ENCODE peak calls at places on chromosomes 16 and 17, in nine cellular contexts. One of them, this sample, is unnamed.
A peak's percentile ranks its signal among the peaks of the same experiment; 100 is the strongest.

GRCh38 chr17:36918260-36918691 is 19.0 kb upstream of the LHX1 start:
- DNase-seq in GM12864: no peak
- DNase-seq in NCI-H1417 treated with DMSO at 0.1 percent for 48 hours: no peak
- DNase-seq in Kasumi-1: no peak
- DNase-seq in Ammon's horn: no peak
- DNase-seq in left ventricle myocardium superior: no peak
- DNase-seq in GM12891: no peak
- DNase-seq in activated CD8-positive, alpha-beta memory T cell treated with anti-CD3 and anti-CD28 coated beads for 1 hour: no peak
- DNase-seq in iris pigment epithelial cell: peak; percentile 54
- DNase-seq in this sample: no peak

GRCh38 chr16:27473101-27473900 is 71.3 kb downstream of the IL21R start:
- DNase-seq in GM12864: no peak
- DNase-seq in NCI-H1417 treated with DMSO at 0.1 percent for 48 hours: no peak
- DNase-seq in Kasumi-1: no peak
- DNase-seq in Ammon's horn: no peak
- DNase-seq in left ventricle myocardium superior: no peak
- DNase-seq in GM12891: no peak
- DNase-seq in activated CD8-positive, alpha-beta memory T cell treated with anti-CD3 and anti-CD28 coated beads for 1 hour: no peak
- DNase-seq in iris pigment epithelial cell: no peak
- DNase-seq in this sample: no peak

GRCh38 chr17:5128905-5129535 is 13.2 kb downstream of the USP6 start:
- DNase-seq in GM12864: no peak
- DNase-seq in NCI-H1417 treated with DMSO at 0.1 percent for 48 hours: no peak
- DNase-seq in Kasumi-1: no peak
- DNase-seq in Ammon's horn: no peak
- DNase-seq in left ventricle myocardium superior: peak; percentile 5
- DNase-seq in GM12891: no peak
- DNase-seq in activated CD8-positive, alpha-beta memory T cell treated with anti-CD3 and anti-CD28 coated beads for 1 hour: no peak
- DNase-seq in iris pigment epithelial cell: no peak
- DNase-seq in this sample: no peak

GRCh38 chr17:78223765-78224164 is 7.7 kb upstream of the TMEM235 start:
- DNase-seq in GM12864: no peak
- DNase-seq in NCI-H1417 treated with DMSO at 0.1 percent for 48 hours: no peak
- DNase-seq in Kasumi-1: no peak
- DNase-seq in Ammon's horn: no peak
- DNase-seq in left ventricle myocardium superior: no peak
- DNase-seq in GM12891: no peak
- DNase-seq in activated CD8-positive, alpha-beta memory T cell treated with anti-CD3 and anti-CD28 coated beads for 1 hour: no peak
- DNase-seq in iris pigment epithelial cell: no peak
- DNase-seq in this sample: no peak

GRCh38 chr17:30217054-30217453 is 18.4 kb downstream of the SLC6A4 start:
- DNase-seq in GM12864: no peak
- DNase-seq in NCI-H1417 treated with DMSO at 0.1 percent for 48 hours: no peak
- DNase-seq in Kasumi-1: no peak
- DNase-seq in Ammon's horn: no peak
- DNase-seq in left ventricle myocardium superior: no peak
- DNase-seq in GM12891: no peak
- DNase-seq in activated CD8-positive, alpha-beta memory T cell treated with anti-CD3 and anti-CD28 coated beads for 1 hour: no peak
- DNase-seq in iris pigment epithelial cell: no peak
- DNase-seq in this sample: no peak

GRCh38 chr17:37116802-37117201 is 168.0 kb downstream of the AATF start:
- DNase-seq in GM12864: no peak
- DNase-seq in NCI-H1417 treated with DMSO at 0.1 percent for 48 hours: no peak
- DNase-seq in Kasumi-1: no peak
- DNase-seq in Ammon's horn: no peak
- DNase-seq in left ventricle myocardium superior: no peak
- DNase-seq in GM12891: no peak
- DNase-seq in activated CD8-positive, alpha-beta memory T cell treated with anti-CD3 and anti-CD28 coated beads for 1 hour: no peak
- DNase-seq in iris pigment epithelial cell: no peak
- DNase-seq in this sample: no peak

GRCh38 chr17:32622540-32622939 is 135.7 kb downstream of the CDK5R1 start:
- DNase-seq in GM12864: no peak
- DNase-seq in NCI-H1417 treated with DMSO at 0.1 percent for 48 hours: no peak
- DNase-seq in Kasumi-1: no peak
- DNase-seq in Ammon's horn: no peak
- DNase-seq in left ventricle myocardium superior: no peak
- DNase-seq in GM12891: no peak
- DNase-seq in activated CD8-positive, alpha-beta memory T cell treated with anti-CD3 and anti-CD28 coated beads for 1 hour: no peak
- DNase-seq in iris pigment epithelial cell: no peak
- DNase-seq in this sample: no peak

GRCh38 chr16:56747486-56748045 is 17.6 kb downstream of the NUP93 start:
- DNase-seq in GM12864: no peak
- DNase-seq in NCI-H1417 treated with DMSO at 0.1 percent for 48 hours: no peak
- DNase-seq in Kasumi-1: no peak
- DNase-seq in Ammon's horn: no peak
- DNase-seq in left ventricle myocardium superior: no peak
- DNase-seq in GM12891: no peak
- DNase-seq in activated CD8-positive, alpha-beta memory T cell treated with anti-CD3 and anti-CD28 coated beads for 1 hour: no peak
- DNase-seq in iris pigment epithelial cell: no peak
- DNase-seq in this sample: no peak

GRCh38 chr17:29238133-29238850 is 8.4 kb upstream of the CRYBA1 start:
- DNase-seq in GM12864: no peak
- DNase-seq in NCI-H1417 treated with DMSO at 0.1 percent for 48 hours: no peak
- DNase-seq in Kasumi-1: no peak
- DNase-seq in Ammon's horn: no peak
- DNase-seq in left ventricle myocardium superior: no peak
- DNase-seq in GM12891: no peak
- DNase-seq in activated CD8-positive, alpha-beta memory T cell treated with anti-CD3 and anti-CD28 coated beads for 1 hour: no peak
- DNase-seq in iris pigment epithelial cell: peak; percentile 67
- DNase-seq in this sample: no peak

GRCh38 chr17:39517224-39517623 is 55.9 kb downstream of the CDK12 start:
- DNase-seq in GM12864: no peak
- DNase-seq in NCI-H1417 treated with DMSO at 0.1 percent for 48 hours: no peak
- DNase-seq in Kasumi-1: no peak
- DNase-seq in Ammon's horn: no peak
- DNase-seq in left ventricle myocardium superior: no peak
- DNase-seq in GM12891: no peak
- DNase-seq in activated CD8-positive, alpha-beta memory T cell treated with anti-CD3 and anti-CD28 coated beads for 1 hour: no peak
- DNase-seq in iris pigment epithelial cell: peak; percentile 49
- DNase-seq in this sample: no peak

GRCh38 chr17:39863918-39864746 is at the start of gene IKZF3:
- DNase-seq in GM12864: no peak
- DNase-seq in NCI-H1417 treated with DMSO at 0.1 percent for 48 hours: peak; percentile 54
- DNase-seq in Kasumi-1: peak; percentile 29
- DNase-seq in Ammon's horn: no peak
- DNase-seq in left ventricle myocardium superior: peak; percentile 63
- DNase-seq in GM12891: no peak
- DNase-seq in activated CD8-positive, alpha-beta memory T cell treated with anti-CD3 and anti-CD28 coated beads for 1 hour: peak; percentile 69
- DNase-seq in iris pigment epithelial cell: peak; percentile 44
- DNase-seq in this sample: peak; percentile 90

GRCh38 chr17:690346-690745 is 24.3 kb downstream of the VPS53 start:
- DNase-seq in GM12864: no peak
- DNase-seq in NCI-H1417 treated with DMSO at 0.1 percent for 48 hours: no peak
- DNase-seq in Kasumi-1: no peak
- DNase-seq in Ammon's horn: no peak
- DNase-seq in left ventricle myocardium superior: no peak
- DNase-seq in GM12891: no peak
- DNase-seq in activated CD8-positive, alpha-beta memory T cell treated with anti-CD3 and anti-CD28 coated beads for 1 hour: no peak
- DNase-seq in iris pigment epithelial cell: no peak
- DNase-seq in this sample: no peak

GRCh38 chr17:39094607-39095308 is 56.7 kb downstream of the PLXDC1 start:
- DNase-seq in GM12864: no peak
- DNase-seq in NCI-H1417 treated with DMSO at 0.1 percent for 48 hours: no peak
- DNase-seq in Kasumi-1: peak; percentile 34
- DNase-seq in Ammon's horn: no peak
- DNase-seq in left ventricle myocardium superior: no peak
- DNase-seq in GM12891: no peak
- DNase-seq in activated CD8-positive, alpha-beta memory T cell treated with anti-CD3 and anti-CD28 coated beads for 1 hour: peak; percentile 16
- DNase-seq in iris pigment epithelial cell: no peak
- DNase-seq in this sample: no peak

This sample was measured in OCI-M1.